ENCODE peak calls at places on chromosome 15, in six cellular contexts. M is SK-N-SH, Q is K562, A is GM12878, R is HCT116, C is HepG2. E is an unnamed sample.

GRCh38 chr15:84649706-84650105 is 4.4 kb downstream of the WDR73 start:
- DNase-seq in M (no peak), Q (no peak), A (no peak), R (no peak), C (no peak), E (no peak)

GRCh38 chr15:26901036-26901435 is 34.2 kb downstream of the GABRA5 start:
- DNase-seq in M (no peak), Q (no peak), A (no peak), R (no peak), C (no peak), E (no peak)

GRCh38 chr15:65824031-65824743 is 32.1 kb upstream of the DENND4A start:
- DNase-seq in M (peak), Q (peak), A (no peak), R (peak), C (peak), E (no peak)

GRCh38 chr15:26242565-26242964 is 379.4 kb upstream of the ATP10A start:
- DNase-seq in M (no peak), Q (no peak), A (no peak), R (no peak), C (no peak), E (no peak)

GRCh38 chr15:77827860-77828259 is 195.1 kb upstream of the LINGO1 start:
- DNase-seq in M (no peak), Q (no peak), A (no peak), R (no peak), C (no peak), E (no peak)

GRCh38 chr15:64507293-64507802 is 47.0 kb downstream of the ZNF609 start:
- DNase-seq in M (peak), Q (peak), A (peak), R (no peak), C (peak), E (no peak)

GRCh38 chr15:45648521-45649200 is 13.8 kb downstream of the SQOR start:
- DNase-seq in M (no peak), Q (no peak), A (no peak), R (peak), C (peak), E (no peak)

GRCh38 chr15:38671675-38672141 is 107.1 kb upstream of the RASGRP1 start:
- DNase-seq in M (peak), Q (no peak), A (peak), R (no peak), C (no peak), E (no peak)

GRCh38 chr15:101126618-101127502 is 125.0 kb downstream of the CHSY1 start:
- DNase-seq in M (peak), Q (no peak), A (no peak), R (no peak), C (no peak), E (no peak)

GRCh38 chr15:97141360-97141759 is 810.9 kb downstream of the NR2F2 start:
- DNase-seq in M (no peak), Q (no peak), A (no peak), R (no peak), C (no peak), E (no peak)

GRCh38 chr15:62125763-62126162 is 39.3 kb downstream of the C2CD4B start:
- DNase-seq in M (peak), Q (peak), A (no peak), R (peak), C (peak), E (no peak)

GRCh38 chr15:64883997-64884511 is 27.6 kb upstream of the ANKDD1A start:
- DNase-seq in M (peak), Q (no peak), A (peak), R (no peak), C (no peak), E (peak)

GRCh38 chr15:98946301-98947255 is 61.0 kb downstream of the PGPEP1L start:
- DNase-seq in M (no peak), Q (no peak), A (no peak), R (no peak), C (no peak), E (no peak)

GRCh38 chr15:66952756-66953522 is 112.5 kb upstream of the SMAD3 start:
- DNase-seq in M (no peak), Q (peak), A (no peak), R (no peak), C (no peak), E (no peak)

GRCh38 chr15:84828433-84828908 is 11.3 kb downstream of the ALPK3 start:
- DNase-seq in M (no peak), Q (no peak), A (no peak), R (no peak), C (no peak), E (no peak)

GRCh38 chr15:79372428-79372827 is 59.7 kb upstream of the MINAR1 start:
- DNase-seq in M (no peak), Q (no peak), A (no peak), R (no peak), C (no peak), E (no peak)

GRCh38 chr15:77180757-77181156 is 109.8 kb upstream of the TSPAN3 start:
- DNase-seq in M (no peak), Q (no peak), A (no peak), R (no peak), C (no peak), E (no peak)

GRCh38 chr15:41291065-41291631 is 41.2 kb downstream of the OIP5 start:
- DNase-seq in M (no peak), Q (no peak), A (peak), R (no peak), C (no peak), E (no peak)

GRCh38 chr15:41917767-41918430 is 24.0 kb upstream of the SPTBN5 start:
- DNase-seq in M (no peak), Q (peak), A (no peak), R (peak), C (no peak), E (no peak)

GRCh38 chr15:50227076-50227475 is 38.5 kb downstream of the HDC start:
- DNase-seq in M (no peak), Q (no peak), A (no peak), R (no peak), C (no peak), E (no peak)

GRCh38 chr15:46961795-46962194 is 755.5 kb upstream of the SEMA6D start:
- DNase-seq in M (peak), Q (no peak), A (no peak), R (no peak), C (no peak), E (no peak)

GRCh38 chr15:58473720-58474119 is 41.9 kb downstream of the LIPC start:
- DNase-seq in M (no peak), Q (no peak), A (peak), R (no peak), C (no peak), E (no peak)

DNA sequence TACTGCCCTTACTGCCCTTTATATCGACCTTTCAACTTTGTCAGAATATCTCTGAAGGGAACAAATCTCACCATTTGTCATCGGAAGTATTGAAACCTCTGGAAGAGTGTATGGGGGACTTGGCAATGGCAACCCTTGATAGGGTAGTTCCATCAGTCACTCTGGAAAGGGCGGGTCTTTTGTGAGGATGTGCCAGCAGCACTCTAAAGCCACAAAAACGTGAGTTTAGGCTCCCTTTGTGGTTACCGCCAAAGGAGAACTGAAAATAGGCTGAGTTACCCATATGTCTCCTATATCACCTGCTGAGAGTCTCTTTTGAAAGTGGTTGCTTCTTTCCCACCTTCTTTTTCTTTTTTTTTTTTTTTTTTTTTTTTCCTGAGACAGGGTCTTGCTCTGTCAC is 296.8 kb upstream of the CHRM5 start:
- DNase-seq in M (no peak), Q (no peak), A (peak), R (no peak), C (no peak), E (no peak)
- TF ChIP-seq SIN3A in M (no peak), Q (no peak), A (no peak), R (no peak), C (no peak), E (no peak)

DNA sequence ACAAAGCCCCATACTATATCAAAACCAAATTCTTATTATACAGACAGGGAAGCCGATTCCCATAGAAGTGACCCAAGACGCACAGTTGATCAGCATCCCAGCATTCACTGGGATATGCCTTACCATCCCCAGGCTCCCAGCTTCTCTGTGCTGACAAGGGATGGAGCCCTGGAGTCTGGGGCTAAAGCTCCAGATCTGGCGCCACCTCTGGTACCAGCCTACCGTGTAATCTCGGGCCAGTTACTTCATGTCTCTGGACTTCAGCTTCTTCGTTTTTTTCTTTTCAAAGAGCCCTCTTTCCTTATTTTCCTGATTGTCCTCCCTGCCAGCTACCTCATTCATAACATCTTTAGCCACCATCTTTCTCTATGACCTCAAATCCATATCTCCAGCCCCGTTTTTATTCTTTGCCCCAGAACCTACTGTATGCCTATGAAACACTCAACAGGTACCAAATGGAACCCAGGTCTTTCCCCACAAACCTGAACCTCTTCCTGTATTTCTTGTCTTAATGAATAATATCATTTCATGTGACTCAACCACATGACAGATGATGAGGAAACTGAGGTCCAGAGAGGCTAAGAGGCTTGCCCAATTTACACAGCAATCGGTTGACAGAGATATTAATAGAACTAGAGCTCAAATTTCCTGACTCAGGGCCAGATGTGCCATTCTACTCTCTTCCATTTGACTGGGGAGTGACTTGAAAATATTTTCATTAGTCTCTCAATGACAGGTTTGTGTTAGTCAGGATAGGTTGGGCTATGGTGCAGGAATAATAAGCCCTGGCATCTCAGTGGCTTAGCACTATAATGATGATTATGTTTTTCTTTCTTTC is 85.4 kb upstream of the TLE3 start:
- DNase-seq in M (no peak), Q (no peak), A (no peak), R (no peak), C (no peak), E (no peak)
- TF ChIP-seq SIN3A in M (no peak), Q (no peak), A (no peak), R (no peak), C (no peak), E (no peak)

GRCh38 chr15:92796163-92796611 is 103.9 kb upstream of the CHD2 start:
- DNase-seq in M (no peak), Q (no peak), A (no peak), R (no peak), C (no peak), E (no peak)

GRCh38 chr15:92801412-92801773 is 98.7 kb upstream of the CHD2 start:
- DNase-seq in M (no peak), Q (no peak), A (no peak), R (peak), C (no peak), E (no peak)

GRCh38 chr15:92800013-92800412 is 100.1 kb upstream of the CHD2 start:
- DNase-seq in M (no peak), Q (no peak), A (no peak), R (no peak), C (no peak), E (no peak)

GRCh38 chr15:92801774-92802464 is 98.2 kb upstream of the CHD2 start:
- DNase-seq in M (no peak), Q (peak), A (no peak), R (peak), C (peak), E (no peak)

GRCh38 chr15:92797168-92798052 is 102.7 kb upstream of the CHD2 start:
- DNase-seq in M (peak), Q (peak), A (peak), R (peak), C (peak), E (no peak)
- TF ChIP-seq SIN3A in M (no peak), Q (no peak), A (no peak), R (no peak), C (no peak), E (no peak)

GRCh38 chr15:82146990-82147461 is 101.2 kb upstream of the MEX3B start:
- DNase-seq in M (no peak), Q (peak), A (no peak), R (peak), C (peak), E (peak)
- TF ChIP-seq SIN3A in M (no peak), Q (no peak), A (no peak), R (peak), C (no peak), E (no peak)

DNA sequence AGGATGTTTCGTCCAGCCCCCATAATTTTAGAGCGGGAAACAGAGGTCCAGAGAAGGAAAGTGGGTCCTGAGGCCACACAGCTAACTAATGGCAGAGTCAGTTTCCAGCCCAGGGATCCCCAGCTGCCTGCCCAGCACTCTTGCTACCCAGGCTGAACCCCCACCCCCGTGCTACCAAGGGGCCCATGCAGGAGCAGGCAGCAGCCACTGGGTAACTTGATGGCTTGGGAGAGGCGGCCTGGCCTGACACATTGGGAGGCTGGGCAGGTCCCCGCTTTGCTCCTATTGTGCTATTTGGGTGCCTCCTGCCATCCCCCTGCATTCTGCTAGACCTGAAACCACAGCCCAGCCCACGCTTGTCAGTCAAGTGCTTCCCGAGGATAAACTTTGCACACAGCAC is 6.8 kb downstream of the PAK6 start:
- DNase-seq in M (no peak), Q (no peak), A (no peak), R (no peak), C (no peak), E (no peak)
- TF ChIP-seq SIN3A in M (no peak), Q (no peak), A (no peak), R (no peak), C (no peak), E (no peak)

DNA sequence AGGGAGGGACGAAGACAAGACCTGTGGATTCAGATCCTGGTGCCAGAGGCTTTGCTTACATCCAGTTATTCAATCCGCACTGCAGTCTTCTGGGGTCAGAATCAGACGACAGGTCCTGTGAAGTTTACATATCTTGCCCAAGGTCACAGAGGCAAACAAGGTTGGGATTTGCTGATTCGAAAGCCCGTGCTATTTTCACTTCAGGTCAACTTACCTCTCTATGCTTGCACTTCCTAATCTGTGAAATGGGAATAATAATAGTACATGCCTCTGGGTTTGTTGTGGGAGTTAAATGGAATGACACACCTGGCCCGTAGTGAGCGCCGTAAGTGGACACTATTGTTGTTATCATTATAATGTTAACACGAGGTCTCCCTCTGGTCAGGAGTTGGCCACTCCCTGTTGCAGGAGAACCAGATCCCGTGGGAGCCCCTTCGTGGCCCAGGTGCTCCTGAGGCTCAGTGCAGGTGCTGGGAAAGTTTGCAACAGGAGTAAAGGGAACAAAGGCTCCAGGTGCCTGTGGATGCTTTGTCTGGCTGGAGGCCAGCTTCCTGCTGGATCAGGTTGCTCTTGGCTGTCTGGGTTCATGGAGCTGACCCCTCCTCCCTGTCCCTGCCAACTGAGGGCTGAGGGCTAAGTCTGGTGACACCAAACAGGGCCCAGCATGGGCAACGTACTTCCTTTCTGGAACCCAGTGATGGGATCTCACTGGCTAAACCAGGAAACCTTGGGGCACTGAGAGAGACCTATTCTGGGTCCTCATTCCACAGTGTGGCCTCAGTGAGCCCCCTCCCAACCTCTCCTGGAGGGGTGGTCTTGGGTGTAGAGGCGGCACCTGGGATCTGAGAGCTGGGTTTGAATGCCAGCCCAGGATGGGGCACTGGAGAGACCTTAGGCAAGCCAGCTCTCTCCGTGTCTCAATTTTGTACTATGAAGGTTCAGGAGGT is 40.1 kb upstream of the SEMA4B start:
- DNase-seq in M (no peak), Q (no peak), A (no peak), R (no peak), C (peak), E (no peak)
- TF ChIP-seq SIN3A in M (no peak), Q (no peak), A (no peak), R (no peak), C (no peak), E (no peak)

DNA sequence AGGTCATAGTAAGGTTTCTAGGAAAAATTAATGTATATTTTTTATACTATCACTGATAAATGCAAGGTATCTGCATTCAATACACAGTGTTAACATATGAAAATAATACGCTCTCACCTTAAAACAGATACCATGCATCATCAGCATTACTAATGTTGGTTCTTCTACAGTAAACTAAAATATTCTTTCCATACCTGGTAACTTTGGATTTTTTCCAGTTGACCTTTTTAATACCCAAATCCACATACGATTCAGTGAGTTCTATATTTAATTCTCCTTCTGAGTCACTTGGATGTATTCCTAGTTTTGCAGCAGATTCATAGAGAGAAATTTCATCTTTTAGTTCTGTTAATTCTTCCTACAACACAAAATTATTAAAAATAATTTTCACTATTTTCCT is 29.9 kb downstream of the CEP152 start:
- DNase-seq in M (no peak), Q (no peak), A (no peak), R (no peak), C (no peak), E (no peak)
- TF ChIP-seq SIN3A in M (no peak), Q (no peak), A (no peak), R (no peak), C (no peak), E (no peak)

DNA sequence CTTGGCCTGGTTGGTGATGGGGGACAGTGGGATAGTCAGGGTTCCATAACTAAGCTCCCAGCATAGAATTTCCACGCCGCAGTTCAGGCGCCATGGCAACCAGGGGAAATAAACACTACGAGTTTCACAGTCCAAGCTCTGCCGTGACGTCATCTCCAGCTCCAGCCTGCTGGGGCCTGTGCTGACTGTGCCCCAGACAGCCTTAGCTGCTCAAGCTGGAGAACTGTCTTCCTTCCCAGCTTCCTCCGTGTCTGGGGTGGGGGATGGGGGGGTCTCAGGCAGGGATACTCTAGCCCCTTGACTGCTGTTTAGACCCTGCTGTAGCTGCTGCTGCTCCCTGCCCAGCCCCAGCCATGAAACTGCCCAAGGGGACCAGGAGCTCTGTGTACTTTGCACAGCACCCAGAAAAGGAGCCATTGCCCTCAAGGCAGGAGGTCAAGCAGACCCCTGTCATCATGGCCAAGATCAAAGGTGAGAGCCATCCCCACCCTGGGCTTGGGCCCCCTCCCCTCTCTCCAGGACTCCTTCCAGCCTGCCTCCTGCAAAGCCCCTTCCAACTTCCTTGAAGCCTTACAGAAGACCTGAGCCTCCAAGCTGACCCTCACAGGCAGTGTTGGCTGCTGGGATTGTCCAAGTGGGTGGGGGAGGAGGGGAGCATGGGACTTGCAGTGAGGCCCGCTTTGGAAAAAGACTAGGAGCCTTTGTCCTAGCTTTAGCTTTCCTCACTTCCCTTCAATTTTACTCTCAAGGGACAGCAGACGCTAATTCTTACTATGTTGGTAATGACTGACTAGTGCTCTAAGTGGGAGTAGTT is 11.4 kb upstream of the CSPG4 start:
- DNase-seq in M (peak), Q (peak), A (no peak), R (no peak), C (peak), E (no peak)
- TF ChIP-seq SIN3A in M (no peak), Q (no peak), A (no peak), R (no peak), C (no peak), E (no peak)

E was measured in Panc1.